ENCODE peak calls at places on chromosomes 16 and 17, in seven cellular contexts. Y is NCI-H2081; H is frontal cortex; U is osteoblast; A is fibroblast of the aortic adventitia; D is stimulated activated CD8-positive, alpha-beta memory T cell treated with anti-CD3 and anti-CD28 coated beads, Interleukin-4, amount 100 ng/mL, for 24 hours; F is CD4-positive, alpha-beta T cell. L is an unnamed sample.

GRCh38 chr17:47099987-47100711 is 88.9 kb downstream of the CDC27 start:
- DNase-seq in Y (peak), H (peak), U (peak), A (peak), D (peak), F (peak), L (peak)

GRCh38 chr17:7176870-7177209 is 2.3 kb downstream of the ASGR1 start:
- DNase-seq in Y (no peak), H (no peak), U (no peak), A (no peak), D (no peak), F (no peak), L (no peak)

GRCh38 chr16:87791295-87792204 is 25.8 kb upstream of the KLHDC4 start:
- DNase-seq in Y (no peak), H (peak), U (peak), A (no peak), D (no peak), F (no peak), L (no peak)

GRCh38 chr17:77568540-77568939 is 390.0 kb upstream of the TNRC6C start:
- DNase-seq in Y (no peak), H (no peak), U (no peak), A (no peak), D (no peak), F (no peak), L (no peak)

GRCh38 chr17:43579570-43580140 is 33.5 kb upstream of the ETV4 start:
- DNase-seq in Y (no peak), H (no peak), U (peak), A (peak), D (no peak), F (no peak), L (no peak)

GRCh38 chr16:78444-79145 is 570 bp downstream of the MPG start:
- DNase-seq in Y (no peak), H (peak), U (peak), A (peak), D (no peak), F (no peak), L (no peak)

GRCh38 chr17:81868674-81869220 is 2.4 kb downstream of the ARHGDIA start:
- DNase-seq in Y (peak), H (no peak), U (peak), A (peak), D (no peak), F (no peak), L (no peak)

GRCh38 chr16:15765880-15766279 is 90.9 kb downstream of the MYH11 start:
- DNase-seq in Y (peak), H (no peak), U (no peak), A (peak), D (no peak), F (no peak), L (peak)

GRCh38 chr16:13036600-13036999 is 135.2 kb downstream of the SHISA9 start:
- DNase-seq in Y (no peak), H (no peak), U (no peak), A (peak), D (no peak), F (no peak), L (no peak)

GRCh38 chr17:38871247-38871991 is 1.6 kb downstream of the LASP1 start:
- DNase-seq in Y (no peak), H (no peak), U (peak), A (peak), D (peak), F (peak), L (no peak)

GRCh38 chr17:4033751-4034251 is 69.6 kb upstream of the ATP2A3 start:
- DNase-seq in Y (no peak), H (no peak), U (no peak), A (no peak), D (no peak), F (no peak), L (no peak)

GRCh38 chr16:47905771-47906170 is 250.0 kb downstream of the ABCC12 start:
- DNase-seq in Y (no peak), H (no peak), U (peak), A (no peak), D (no peak), F (no peak), L (no peak)

GRCh38 chr16:81401035-81401950 is 43.3 kb upstream of the CMIP start:
- DNase-seq in Y (no peak), H (no peak), U (peak), A (peak), D (no peak), F (no peak), L (no peak)

GRCh38 chr17:39261286-39261685 is 35.5 kb upstream of the STAC2 start:
- DNase-seq in Y (no peak), H (no peak), U (no peak), A (no peak), D (no peak), F (peak), L (no peak)

GRCh38 chr17:82384730-82385429 is 13.3 kb downstream of the UTS2R start:
- DNase-seq in Y (peak), H (no peak), U (peak), A (peak), D (no peak), F (no peak), L (peak)

GRCh38 chr17:73838815-73839214 is 194.6 kb upstream of the SDK2 start:
- DNase-seq in Y (no peak), H (no peak), U (peak), A (no peak), D (no peak), F (no peak), L (peak)

GRCh38 chr17:61410555-61411089 is 11.0 kb downstream of the TBX2 start:
- DNase-seq in Y (no peak), H (peak), U (peak), A (peak), D (peak), F (peak), L (no peak)

GRCh38 chr16:30535777-30536190 is 1.1 kb upstream of the ZNF747 start:
- DNase-seq in Y (peak), H (peak), U (peak), A (peak), D (no peak), F (peak), L (peak)

GRCh38 chr17:80982426-80982974 is 9.1 kb upstream of the CHMP6 start:
- DNase-seq in Y (no peak), H (no peak), U (peak), A (no peak), D (no peak), F (no peak), L (no peak)